ENCODE peak calls at places on chromosome 6, in four cellular contexts. Q, Z, L and C are unnamed samples.
A peak's percentile ranks its signal among the peaks of the same experiment; 100 is the strongest.

GRCh38 chr6:40882321-40882720 is 156.7 kb downstream of the UNC5CL start:
- DNase-seq in Z (no peak), Q (no peak), L (no peak), C (no peak)

GRCh38 chr6:132464538-132465256 is 48.2 kb downstream of the STX7 start:
- DNase-seq in L (peak; percentile 37), Z (peak; percentile 23), Q (no peak), C (no peak)

GRCh38 chr6:125193208-125193607 is 39.6 kb downstream of the TPD52L1 start:
- DNase-seq in Q (no peak), Z (no peak), L (no peak), C (no peak)

GRCh38 chr6:68186870-68187269 is 448.2 kb upstream of the ADGRB3 start:
- DNase-seq in L (no peak), Z (no peak), Q (peak; percentile 20), C (no peak)

GRCh38 chr6:117498159-117498558 is 15.7 kb downstream of the DCBLD1 start:
- DNase-seq in Z (peak; percentile 87), Q (no peak), L (peak; percentile 88), C (no peak)

GRCh38 chr6:160767019-160767646 is 65.1 kb downstream of the PLG start:
- DNase-seq in L (peak; percentile 6), Z (no peak), Q (peak; percentile 63), C (peak; percentile 33)

GRCh38 chr6:43029120-43029519 is 7.7 kb downstream of the RRP36 start:
- DNase-seq in Z (no peak), Q (no peak), L (no peak), C (no peak)

GRCh38 chr6:110357298-110357695 is 852 bp downstream of the METTL24 start:
- DNase-seq in Z (no peak), L (no peak), Q (no peak), C (no peak)

GRCh38 chr6:130207979-130208649 is 14.6 kb downstream of the SAMD3 start:
- DNase-seq in Q (no peak), L (no peak), Z (no peak), C (no peak)

GRCh38 chr6:111013144-111013905 is 31.5 kb downstream of the RPF2 start:
- DNase-seq in Z (peak; percentile 4), Q (no peak), L (no peak), C (no peak)

GRCh38 chr6:62891065-62891647 is 320.1 kb upstream of the FKBP1C start:
- DNase-seq in Q (peak; percentile 8), L (peak; percentile 4), Z (no peak), C (no peak)

GRCh38 chr6:95352064-95352463 is 225.3 kb upstream of the MANEA start:
- DNase-seq in Q (no peak), Z (no peak), L (no peak), C (no peak)

GRCh38 chr6:85110943-85111342 is 338.9 kb upstream of the NT5E start:
- DNase-seq in Z (no peak), Q (no peak), L (no peak), C (no peak)

GRCh38 chr6:128000363-128000762 is 99.5 kb upstream of the THEMIS start:
- DNase-seq in Q (no peak), L (no peak), Z (no peak), C (no peak)

GRCh38 chr6:125210667-125211066 is 57.1 kb downstream of the TPD52L1 start:
- DNase-seq in L (no peak), Z (no peak), Q (no peak), C (no peak)

GRCh38 chr6:89951574-89952360 is 57.5 kb downstream of the GJA10 start:
- DNase-seq in L (no peak), Z (peak; percentile 31), Q (no peak), C (no peak)

GRCh38 chr6:52161689-52162438 is 24.3 kb upstream of the IL17A start:
- DNase-seq in Q (no peak), L (no peak), Z (no peak), C (no peak)

GRCh38 chr6:63509652-63510352 is 62.5 kb upstream of the LOC128125822 start:
- DNase-seq in Z (peak; percentile 35), Q (no peak), L (peak; percentile 92), C (no peak)

GRCh38 chr6:69848552-69848951 is 17.8 kb upstream of the COL19A1 start:
- DNase-seq in L (no peak), Q (no peak), Z (no peak), C (no peak)

GRCh38 chr6:16179970-16180431 is 51.1 kb downstream of the MYLIP start:
- DNase-seq in Q (no peak), Z (no peak), L (no peak), C (no peak)

GRCh38 chr6:21985904-21986303 is 310.9 kb downstream of the PRL start:
- DNase-seq in L (no peak), Z (no peak), Q (no peak), C (no peak)

GRCh38 chr6:30163090-30163917 is at the start of gene TRIM15:
- DNase-seq in Z (no peak), Q (no peak), L (no peak), C (no peak)

GRCh38 chr6:138970856-138971425 is 17.1 kb downstream of the REPS1 start:
- DNase-seq in Z (peak; percentile 95), Q (no peak), L (peak; percentile 94), C (peak; percentile 86)

GRCh38 chr6:113959235-113959634 is 11.7 kb downstream of the HDAC2 start:
- DNase-seq in Z (no peak), L (no peak), Q (no peak), C (no peak)

GRCh38 chr6:139515511-139515910 is 141.1 kb upstream of the CITED2 start:
- DNase-seq in Z (peak; percentile 51), L (peak; percentile 42), Q (no peak), C (no peak)

GRCh38 chr6:114648847-114649246 is 306.0 kb upstream of the HS3ST5 start:
- DNase-seq in Q (no peak), L (no peak), Z (no peak), C (peak; percentile 32)

GRCh38 chr6:47014401-47014800 is 27.7 kb downstream of the ADGRF1 start:
- DNase-seq in Z (no peak), L (no peak), Q (no peak), C (no peak)

GRCh38 chr6:165674155-165675029 is 11.4 kb upstream of the PDE10A start:
- DNase-seq in Q (no peak), Z (no peak), L (no peak), C (no peak)

GRCh38 chr6:144617231-144618199 is 332.4 kb downstream of the UTRN start:
- DNase-seq in Q (no peak), Z (no peak), L (no peak), C (no peak)

GRCh38 chr6:43666181-43666920 is 21.2 kb downstream of the MRPS18A start:
- DNase-seq in L (no peak), Z (no peak), Q (no peak), C (no peak)

DNA sequence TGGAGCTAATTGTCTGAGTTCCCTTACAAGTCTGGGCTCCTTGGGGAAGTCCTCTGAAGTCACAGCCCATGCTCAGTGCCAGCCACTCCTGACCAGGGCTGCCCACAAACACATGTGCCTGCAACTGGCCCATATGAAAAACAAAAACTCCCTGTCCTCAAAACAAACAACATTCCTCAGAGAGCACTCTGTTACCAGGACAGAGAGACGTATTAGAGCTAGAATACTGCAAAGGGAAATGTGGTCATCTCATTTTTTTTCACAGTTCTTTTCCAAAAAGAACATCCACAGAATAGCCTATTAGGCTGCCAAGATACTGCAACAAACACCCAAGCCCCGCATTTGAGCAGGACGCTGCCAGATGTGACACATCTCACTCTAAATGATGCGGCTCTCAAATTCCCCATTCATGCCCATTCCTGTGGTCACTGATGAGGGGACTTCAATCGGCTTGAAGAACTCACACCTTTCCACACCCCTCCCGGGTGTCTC is 71.1 kb downstream of the SLC22A23 start:
- DNase-seq in Z (no peak), Q (no peak), L (no peak), C (no peak)
- H2BK5ac ChIP-seq in Z (no peak overlapping the region), Q (no peak overlapping the region), L (no peak overlapping the region), C (no peak overlapping the region)

GRCh38 chr6:106035655-106036054 is 50.5 kb upstream of the PRDM1 start:
- DNase-seq in L (no peak), Z (no peak), Q (no peak), C (no peak)
- H3K4me3 ChIP-seq in L (no peak overlapping the region), Z (no peak overlapping the region), Q (no peak overlapping the region), C (no peak overlapping the region)

GRCh38 chr6:150696156-150696555 is 96.5 kb downstream of the PLEKHG1 start:
- DNase-seq in Q (no peak), Z (no peak), L (peak; percentile 5), C (no peak)
- H3K23ac ChIP-seq in Q (no peak overlapping the region), Z (no peak overlapping the region), L (no peak overlapping the region), C (no peak overlapping the region)

DNA sequence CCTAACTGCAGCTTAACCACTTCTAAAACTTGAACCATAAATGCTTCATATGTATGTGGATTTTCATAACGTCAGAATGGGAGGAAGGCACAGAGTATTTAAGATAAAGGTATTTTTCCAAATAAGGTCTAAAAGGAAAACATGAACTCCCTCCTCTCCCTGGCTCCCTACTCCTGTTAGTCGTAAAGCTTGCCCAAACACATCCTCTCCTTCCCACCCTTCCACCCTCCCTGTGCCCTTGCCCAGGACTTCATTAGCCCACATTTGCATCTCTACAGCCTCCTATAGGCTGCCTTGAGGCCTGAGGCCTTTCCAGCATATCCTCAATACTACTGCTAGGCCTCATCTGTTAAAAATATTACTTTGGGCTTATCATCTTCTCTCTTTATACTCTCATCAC is 17.1 kb upstream of the SMIM13 start:
- DNase-seq in Q (no peak), Z (no peak), L (no peak), C (no peak)
- H2BK5ac ChIP-seq in Q (no peak overlapping the region), Z (no peak overlapping the region), L (no peak overlapping the region), C (no peak overlapping the region)

GRCh38 chr6:122995930-122996796 is at the start of gene CLVS2:
- DNase-seq in Z (no peak), Q (peak; percentile 72), L (peak; percentile 21), C (peak; percentile 3)
- H3K4me3 ChIP-seq in Z (no peak within 1 kb of the TSS), Q (peak within 1 kb of the TSS; percentile 91), L (peak within 1 kb of the TSS; percentile 72), C (peak within 1 kb of the TSS; percentile 13)

DNA sequence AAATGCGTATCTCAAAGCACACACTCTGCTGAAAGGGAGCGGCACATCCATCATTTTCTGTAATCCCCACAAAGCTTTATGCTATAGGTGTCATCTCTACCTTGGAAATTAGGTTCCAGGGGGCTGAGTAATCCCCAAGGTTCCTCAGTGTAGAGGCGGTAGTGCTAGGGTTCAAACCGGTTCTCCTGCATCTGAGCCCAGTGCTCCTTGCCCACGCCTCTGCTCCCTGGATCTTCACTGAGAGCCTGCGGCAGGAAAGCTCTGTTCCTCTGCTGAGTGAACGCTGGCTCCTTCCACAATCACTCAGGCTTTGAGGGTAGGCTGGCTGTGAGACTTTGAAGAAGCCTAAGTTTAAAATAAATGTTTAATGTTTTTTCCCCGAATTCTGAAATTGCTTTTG is 24.9 kb downstream of the SLC22A23 start:
- DNase-seq in Q (no peak), Z (no peak), L (no peak), C (peak; percentile 47)
- H3K23ac ChIP-seq in Q (no peak overlapping the region), Z (no peak overlapping the region), L (no peak overlapping the region), C (no peak overlapping the region)

GRCh38 chr6:157751547-157752200 is 71.4 kb upstream of the SNX9 start:
- DNase-seq in Q (no peak), Z (no peak), L (no peak), C (no peak)
- H2BK5ac ChIP-seq in Q (no peak overlapping the region), Z (no peak overlapping the region), L (no peak overlapping the region), C (no peak overlapping the region)